ENCODE peak calls at places on chromosomes 2 and 18, in seven cellular contexts. O, B, F, I, M, A and Y are unnamed samples.

GRCh38 chr2:187453078-187453641 is 5.1 kb upstream of the CALCRL start:
- DNase-seq in O (no peak), B (no peak), F (no peak), I (peak), M (no peak), A (peak), Y (no peak)

GRCh38 chr18:27887287-27887686 is 289.6 kb downstream of the CDH2 start:
- DNase-seq in O (no peak), B (no peak), F (no peak), I (no peak), M (no peak), A (peak), Y (no peak)

GRCh38 chr2:112493048-112493447 is 11.1 kb downstream of the TTL start:
- DNase-seq in O (no peak), B (no peak), F (no peak), I (peak), M (no peak), A (peak), Y (no peak)

GRCh38 chr2:26566081-26566375 is 75.1 kb downstream of the CIB4 start:
- DNase-seq in O (peak), B (no peak), F (no peak), I (no peak), M (no peak), A (no peak), Y (no peak)

GRCh38 chr2:204576580-204576979 is 31.3 kb downstream of the PARD3B start:
- DNase-seq in O (no peak), B (no peak), F (no peak), I (no peak), M (no peak), A (no peak), Y (no peak)

GRCh38 chr2:232543491-232543890 is 4.0 kb downstream of the CHRNG start:
- DNase-seq in O (no peak), B (no peak), F (no peak), I (no peak), M (no peak), A (no peak), Y (no peak)

GRCh38 chr2:43029186-43029585 is 197.2 kb downstream of the ZFP36L2 start:
- DNase-seq in O (no peak), B (no peak), F (no peak), I (no peak), M (no peak), A (no peak), Y (no peak)

GRCh38 chr18:6795307-6795706 is 65.8 kb downstream of the ARHGAP28 start:
- DNase-seq in O (no peak), B (no peak), F (no peak), I (no peak), M (no peak), A (no peak), Y (no peak)

GRCh38 chr2:44100351-44100750 is 68.3 kb upstream of the PPM1B start:
- DNase-seq in O (no peak), B (peak), F (peak), I (no peak), M (no peak), A (peak), Y (peak)

GRCh38 chr2:146124741-146125140 is 1604.8 kb upstream of the ZEB2 start:
- DNase-seq in O (no peak), B (no peak), F (peak), I (no peak), M (no peak), A (peak), Y (no peak)

GRCh38 chr2:146130290-146130689 is 1610.4 kb upstream of the ZEB2 start:
- DNase-seq in O (no peak), B (no peak), F (no peak), I (no peak), M (no peak), A (no peak), Y (no peak)

GRCh38 chr2:146129231-146129630 is 1609.3 kb upstream of the ZEB2 start:
- DNase-seq in O (no peak), B (no peak), F (no peak), I (no peak), M (no peak), A (peak), Y (no peak)

GRCh38 chr2:146131048-146131447 is 1611.1 kb upstream of the ZEB2 start:
- DNase-seq in O (no peak), B (no peak), F (no peak), I (no peak), M (no peak), A (peak), Y (no peak)

DNA sequence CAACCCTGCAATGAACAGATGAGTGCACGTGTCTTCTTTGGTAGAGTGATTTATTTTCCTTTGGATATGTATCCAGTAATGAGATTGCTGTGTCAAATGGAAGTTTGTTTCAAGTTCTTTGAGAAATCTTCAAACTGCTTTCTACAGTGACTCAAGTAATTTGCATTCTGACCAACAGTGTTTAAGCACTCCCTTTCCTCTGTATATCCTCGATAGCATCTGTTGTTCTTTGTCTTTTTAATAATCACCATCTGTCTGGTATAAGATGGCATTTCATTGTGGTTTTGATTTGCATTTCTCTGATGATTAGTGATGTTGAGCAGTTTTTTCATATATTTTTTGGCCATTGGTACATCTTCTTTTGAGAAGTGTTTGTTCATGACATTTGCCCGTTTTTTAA is 1608.3 kb upstream of the ZEB2 start:
- DNase-seq in O (no peak), B (no peak), F (no peak), I (no peak), M (no peak), A (no peak), Y (no peak)
- TF ChIP-seq CTCF in O (no peak), B (no peak), F (no peak), I (no peak), M (no peak), A (no peak), Y (no peak)

GRCh38 chr18:46156124-46156745 is 52.0 kb downstream of the HAUS1 start:
- DNase-seq in O (no peak), B (no peak), F (no peak), I (no peak), M (no peak), A (no peak), Y (no peak)
- H3K4me3 ChIP-seq in O (no peak), B (no peak), F (no peak), I (no peak), M (no peak), A (no peak), Y (no peak)

GRCh38 chr2:113699048-113699447 is 57.4 kb downstream of the SLC35F5 start:
- DNase-seq in O (no peak), B (no peak), F (no peak), I (no peak), M (no peak), A (no peak), Y (no peak)
- H3K27ac ChIP-seq in O (no peak), B (no peak), F (no peak), I (no peak), M (no peak), A (no peak), Y (no peak)

GRCh38 chr2:229752970-229753729 is 38.8 kb upstream of the DNER start:
- DNase-seq in O (no peak), B (no peak), F (no peak), I (peak), M (no peak), A (no peak), Y (no peak)

DNA sequence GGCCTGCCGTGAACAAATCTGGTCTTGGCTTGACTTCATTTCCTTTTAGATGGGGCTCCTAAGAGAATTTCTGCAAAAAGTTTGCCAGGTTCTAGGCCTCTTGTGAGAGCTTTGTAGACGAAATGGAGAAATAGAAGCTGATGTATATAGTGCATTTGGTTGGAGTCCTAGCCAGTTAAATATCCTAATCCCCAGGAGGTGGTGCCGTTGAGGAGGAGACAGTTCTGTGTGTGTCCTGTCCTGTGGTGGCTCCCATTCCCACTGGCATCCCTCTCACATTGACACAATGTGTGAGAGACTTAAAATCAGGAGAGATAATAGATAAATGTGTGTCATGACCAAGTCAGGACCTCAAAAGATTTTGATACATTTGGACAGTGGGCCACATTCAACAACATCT is 34.6 kb upstream of the DNER start:
- DNase-seq in O (no peak), B (no peak), F (no peak), I (peak), M (no peak), A (no peak), Y (no peak)
- TF ChIP-seq CTCF in O (no peak), B (no peak), F (peak), I (peak), M (peak), A (peak), Y (no peak)

GRCh38 chr2:38535404-38535744 is 67.4 kb downstream of the HNRNPLL start:
- DNase-seq in O (no peak), B (no peak), F (no peak), I (no peak), M (no peak), A (no peak), Y (no peak)
- H3K4me3 ChIP-seq in O (peak), B (no peak), F (no peak), I (peak), M (no peak), A (peak), Y (peak)

GRCh38 chr2:124265641-124266040 is 240.6 kb downstream of the CNTNAP5 start:
- DNase-seq in O (no peak), B (no peak), F (no peak), I (no peak), M (no peak), A (no peak), Y (no peak)

GRCh38 chr2:124269348-124269747 is 244.3 kb downstream of the CNTNAP5 start:
- DNase-seq in O (no peak), B (no peak), F (no peak), I (no peak), M (no peak), A (no peak), Y (no peak)

GRCh38 chr2:124264496-124265160 is 239.5 kb downstream of the CNTNAP5 start:
- DNase-seq in O (no peak), B (no peak), F (peak), I (no peak), M (no peak), A (no peak), Y (no peak)

GRCh38 chr2:124272442-124272841 is 247.4 kb downstream of the CNTNAP5 start:
- DNase-seq in O (no peak), B (no peak), F (no peak), I (no peak), M (no peak), A (no peak), Y (no peak)

DNA sequence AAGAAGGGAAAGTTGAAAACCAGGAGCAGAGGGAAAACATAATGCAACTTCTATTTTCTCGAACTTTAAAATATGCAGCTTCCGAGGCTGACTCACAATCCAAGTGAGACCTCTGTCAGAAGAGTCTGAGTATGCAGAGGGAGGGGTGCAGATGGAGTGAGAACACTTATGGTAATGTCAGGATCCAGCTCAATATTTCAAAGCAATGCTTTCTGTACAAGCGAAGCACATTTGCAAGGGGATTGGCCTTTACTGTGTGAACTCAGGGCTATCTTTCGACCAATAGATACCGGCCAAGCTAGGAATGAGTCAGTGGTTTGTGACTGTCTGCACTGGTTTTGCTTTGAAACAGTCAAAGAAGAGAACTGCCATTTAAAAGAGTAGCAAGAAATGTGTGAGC is 242.7 kb downstream of the CNTNAP5 start:
- DNase-seq in O (no peak), B (no peak), F (peak), I (no peak), M (no peak), A (no peak), Y (no peak)
- H3K27ac ChIP-seq in O (no peak), B (no peak), F (no peak), I (no peak), M (no peak), A (no peak), Y (no peak)

GRCh38 chr18:9673296-9674251 is 34.5 kb upstream of the RAB31 start:
- DNase-seq in O (no peak), B (peak), F (peak), I (peak), M (no peak), A (peak), Y (peak)
- TF ChIP-seq CTCF in O (no peak), B (no peak), F (peak), I (peak), M (peak), A (peak), Y (peak)

GRCh38 chr2:224400174-224400810 is 1.6 kb downstream of the FAM124B start:
- DNase-seq in O (no peak), B (no peak), F (no peak), I (no peak), M (no peak), A (no peak), Y (no peak)
- H3K4me3 ChIP-seq in O (peak), B (peak), F (no peak), I (no peak), M (no peak), A (no peak), Y (peak)

DNA sequence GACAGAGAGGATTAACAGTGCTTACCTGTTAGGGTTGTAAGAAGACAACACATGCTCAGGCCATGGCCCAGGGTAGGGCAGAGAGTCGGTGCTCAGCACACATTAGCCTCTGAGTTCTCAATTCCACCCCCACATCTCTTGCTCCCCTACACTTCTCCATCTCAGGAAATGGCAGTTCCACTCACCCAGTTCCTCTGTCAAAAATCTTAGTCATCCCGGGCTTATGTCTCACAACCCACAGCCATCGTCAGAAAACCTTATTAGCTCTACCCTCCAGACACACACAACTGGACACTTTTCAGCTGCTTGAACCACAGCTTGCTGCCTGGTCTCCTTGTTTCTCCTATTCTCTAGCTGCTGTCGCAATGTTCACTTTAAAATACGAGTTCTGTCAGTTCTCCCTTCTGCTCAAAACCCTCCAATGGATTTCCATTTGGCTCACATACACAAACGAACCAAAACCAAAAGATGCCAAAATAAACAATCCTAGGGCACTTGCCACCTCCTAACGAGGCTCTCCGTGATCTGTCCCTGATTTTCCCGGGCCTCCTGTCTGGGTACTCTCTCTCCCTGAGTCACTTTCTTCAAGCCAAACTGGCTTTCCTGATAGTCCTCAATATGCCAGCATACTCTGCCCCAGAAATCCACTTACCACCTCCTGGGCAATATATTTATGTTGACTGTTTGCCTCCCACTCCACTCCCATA is 89.7 kb downstream of the KCTD1 start:
- DNase-seq in O (no peak), B (no peak), F (peak), I (no peak), M (no peak), A (peak), Y (no peak)
- H3K27ac ChIP-seq in O (no peak), B (no peak), F (peak), I (no peak), M (no peak), A (peak), Y (no peak)